ENCODE peak calls at places on chromosomes 7 and 10, in nine cellular contexts. One of them, this sample, is unnamed.

GRCh38 chr7:148142660-148143248 is 447.8 kb upstream of the C7orf33 start:
- DNase-seq in body of pancreas: peak; percentile 55
- DNase-seq in keratinocyte: no peak
- DNase-seq in fibroblast of lung: no peak
- DNase-seq in K562: peak; percentile 59
- DNase-seq in tibial nerve: no peak
- DNase-seq in PC-9: no peak
- DNase-seq in testis: peak; percentile 54
- DNase-seq in adrenal gland: no peak
- DNase-seq in this sample: no peak

GRCh38 chr7:128394904-128395496 is 14.8 kb downstream of the IMPDH1 start:
- DNase-seq in body of pancreas: no peak
- DNase-seq in keratinocyte: no peak
- DNase-seq in fibroblast of lung: no peak
- DNase-seq in K562: no peak
- DNase-seq in tibial nerve: no peak
- DNase-seq in PC-9: no peak
- DNase-seq in testis: no peak
- DNase-seq in adrenal gland: no peak
- DNase-seq in this sample: no peak

GRCh38 chr7:157073949-157074624 is 63.6 kb upstream of the MNX1 start:
- DNase-seq in body of pancreas: no peak
- DNase-seq in keratinocyte: no peak
- DNase-seq in fibroblast of lung: no peak
- DNase-seq in K562: no peak
- DNase-seq in tibial nerve: no peak
- DNase-seq in PC-9: no peak
- DNase-seq in testis: no peak
- DNase-seq in adrenal gland: no peak
- DNase-seq in this sample: no peak

GRCh38 chr10:37495415-37495814 is 362.0 kb downstream of the ZNF248 start:
- DNase-seq in body of pancreas: no peak
- DNase-seq in keratinocyte: no peak
- DNase-seq in fibroblast of lung: no peak
- DNase-seq in K562: no peak
- DNase-seq in tibial nerve: no peak
- DNase-seq in PC-9: no peak
- DNase-seq in testis: no peak
- DNase-seq in adrenal gland: no peak
- DNase-seq in this sample: no peak

GRCh38 chr10:129951841-129952240 is 12.2 kb downstream of the EBF3 start:
- DNase-seq in body of pancreas: no peak
- DNase-seq in keratinocyte: no peak
- DNase-seq in fibroblast of lung: no peak
- DNase-seq in K562: no peak
- DNase-seq in tibial nerve: no peak
- DNase-seq in PC-9: no peak
- DNase-seq in testis: no peak
- DNase-seq in adrenal gland: no peak
- DNase-seq in this sample: no peak

GRCh38 chr10:63866075-63866746 is 345.0 kb downstream of the REEP3 start:
- DNase-seq in body of pancreas: peak; percentile 46
- DNase-seq in keratinocyte: no peak
- DNase-seq in fibroblast of lung: peak; percentile 39
- DNase-seq in K562: peak; percentile 67
- DNase-seq in tibial nerve: no peak
- DNase-seq in PC-9: no peak
- DNase-seq in testis: peak; percentile 61
- DNase-seq in adrenal gland: peak; percentile 35
- DNase-seq in this sample: no peak

GRCh38 chr7:155090647-155091046 is 20.5 kb downstream of the HTR5A start:
- DNase-seq in body of pancreas: no peak
- DNase-seq in keratinocyte: no peak
- DNase-seq in fibroblast of lung: no peak
- DNase-seq in K562: peak; percentile 8
- DNase-seq in tibial nerve: no peak
- DNase-seq in PC-9: peak; percentile 58
- DNase-seq in testis: no peak
- DNase-seq in adrenal gland: no peak
- DNase-seq in this sample: no peak

GRCh38 chr7:6423942-6424701 is 23.6 kb downstream of the DAGLB start:
- DNase-seq in body of pancreas: no peak
- DNase-seq in keratinocyte: no peak
- DNase-seq in fibroblast of lung: no peak
- DNase-seq in K562: peak; percentile 26
- DNase-seq in tibial nerve: no peak
- DNase-seq in PC-9: no peak
- DNase-seq in testis: no peak
- DNase-seq in adrenal gland: no peak
- DNase-seq in this sample: no peak

GRCh38 chr7:21128418-21128817 is 299.5 kb upstream of the SP4 start:
- DNase-seq in body of pancreas: no peak
- DNase-seq in keratinocyte: no peak
- DNase-seq in fibroblast of lung: no peak
- DNase-seq in K562: no peak
- DNase-seq in tibial nerve: no peak
- DNase-seq in PC-9: peak; percentile 82
- DNase-seq in testis: no peak
- DNase-seq in adrenal gland: peak; percentile 29
- DNase-seq in this sample: no peak

GRCh38 chr7:43584200-43584586 is 1.3 kb downstream of the STK17A start:
- DNase-seq in body of pancreas: peak; percentile 55
- DNase-seq in keratinocyte: no peak
- DNase-seq in fibroblast of lung: peak; percentile 78
- DNase-seq in K562: no peak
- DNase-seq in tibial nerve: no peak
- DNase-seq in PC-9: peak; percentile 89
- DNase-seq in testis: no peak
- DNase-seq in adrenal gland: peak; percentile 37
- DNase-seq in this sample: peak; percentile 15

GRCh38 chr7:156318926-156319325 is 321.6 kb upstream of the RNF32 start:
- DNase-seq in body of pancreas: peak; percentile 91
- DNase-seq in keratinocyte: no peak
- DNase-seq in fibroblast of lung: no peak
- DNase-seq in K562: no peak
- DNase-seq in tibial nerve: no peak
- DNase-seq in PC-9: no peak
- DNase-seq in testis: no peak
- DNase-seq in adrenal gland: no peak
- DNase-seq in this sample: no peak

DNA sequence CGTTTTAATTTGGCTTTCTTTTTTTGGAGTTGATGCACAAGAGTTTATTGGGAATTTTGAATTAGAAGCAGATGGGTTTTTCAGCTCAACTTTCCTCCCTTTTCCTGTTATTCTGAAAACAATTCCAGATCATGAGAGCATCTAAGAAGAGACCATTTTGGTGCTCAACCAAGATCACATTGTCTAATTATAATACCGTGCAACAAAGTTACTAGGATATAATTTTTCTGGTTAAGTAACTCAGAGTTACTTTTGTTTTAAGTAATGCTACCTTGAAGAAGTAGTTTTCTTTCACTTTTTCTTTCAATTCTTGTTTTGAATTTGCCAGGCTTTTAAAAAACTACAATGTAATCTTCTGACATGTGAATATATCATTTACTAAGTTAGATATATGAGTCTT is 396.7 kb upstream of the KLF6 start:
- DNase-seq in body of pancreas: no peak
- DNase-seq in keratinocyte: no peak
- DNase-seq in fibroblast of lung: no peak
- DNase-seq in K562: no peak
- DNase-seq in tibial nerve: no peak
- DNase-seq in PC-9: no peak
- DNase-seq in testis: no peak
- DNase-seq in adrenal gland: no peak
- DNase-seq in this sample: no peak
- H3K27ac ChIP-seq in body of pancreas: no peak overlapping the region
- H3K27ac ChIP-seq in keratinocyte: no peak overlapping the region
- H3K27ac ChIP-seq in fibroblast of lung: no peak overlapping the region
- H3K27ac ChIP-seq in K562: no peak overlapping the region
- H3K27ac ChIP-seq in tibial nerve: peak overlapping the region; percentile 29
- H3K27ac ChIP-seq in PC-9: no peak overlapping the region
- H3K27ac ChIP-seq in testis: no peak overlapping the region
- H3K27ac ChIP-seq in adrenal gland: no peak overlapping the region
- H3K27ac ChIP-seq in this sample: no peak overlapping the region

DNA sequence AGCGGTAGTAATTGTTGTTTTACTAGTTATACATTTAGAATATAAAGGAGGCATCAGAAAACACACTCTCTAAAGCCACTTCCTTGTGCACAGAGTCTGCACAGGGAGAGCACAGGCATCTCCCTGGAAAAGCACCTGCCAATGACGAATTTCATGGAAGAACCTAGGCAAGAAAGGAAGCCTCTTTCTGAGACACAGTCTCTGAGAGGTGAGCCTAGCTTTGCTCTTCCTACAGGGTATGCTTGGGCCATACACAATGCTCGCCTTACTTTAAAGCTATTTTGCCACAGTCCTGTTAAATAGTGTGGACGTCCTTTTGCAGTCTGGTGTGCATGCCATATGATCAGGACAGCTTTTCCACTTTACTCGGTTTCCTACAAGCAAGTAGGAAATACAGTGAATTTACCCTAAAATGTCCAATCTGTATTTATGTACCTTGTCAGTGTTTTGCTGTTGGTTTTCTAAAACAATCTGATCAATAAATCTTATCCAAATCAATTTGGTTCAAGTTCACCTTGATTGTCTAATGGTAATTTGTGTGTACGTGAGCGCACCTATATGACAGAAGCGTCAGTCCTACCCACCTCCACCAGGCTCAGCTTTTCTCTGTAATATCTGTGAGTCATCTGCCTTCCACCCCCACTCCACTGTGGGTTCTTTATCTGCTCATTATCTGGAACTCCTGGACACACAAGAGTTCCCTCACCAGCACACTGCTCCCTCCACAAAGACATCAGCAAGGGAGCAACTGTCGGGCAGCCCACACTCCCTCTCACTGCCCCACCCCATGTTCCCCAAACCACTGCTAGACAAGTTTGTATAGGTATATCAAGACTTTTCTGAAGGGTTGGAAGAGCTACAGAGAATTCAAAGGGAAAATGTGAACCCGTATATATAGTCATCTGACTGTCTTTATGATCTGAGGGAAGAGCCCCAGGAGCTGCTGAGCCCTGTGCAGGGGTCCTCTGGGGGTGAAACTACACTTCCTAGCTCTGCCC is 65.2 kb downstream of the KLHDC10 start:
- DNase-seq in body of pancreas: no peak
- DNase-seq in keratinocyte: no peak
- DNase-seq in fibroblast of lung: peak; percentile 81
- DNase-seq in K562: peak; percentile 98
- DNase-seq in tibial nerve: no peak
- DNase-seq in PC-9: no peak
- DNase-seq in testis: no peak
- DNase-seq in adrenal gland: no peak
- DNase-seq in this sample: no peak
- H3K36me3 ChIP-seq in body of pancreas: peaks cover 9% of the 10 kb centered on the region
- H3K36me3 ChIP-seq in keratinocyte: peaks cover 12% of the 10 kb centered on the region
- H3K36me3 ChIP-seq in fibroblast of lung: peaks cover under 1% of the 10 kb centered on the region
- H3K36me3 ChIP-seq in K562: peaks cover 82% of the 10 kb centered on the region
- H3K36me3 ChIP-seq in tibial nerve: peaks cover 80% of the 10 kb centered on the region
- H3K36me3 ChIP-seq in PC-9: peaks cover 4% of the 10 kb centered on the region
- H3K36me3 ChIP-seq in testis: no peaks in the 10 kb centered on the region
- H3K36me3 ChIP-seq in adrenal gland: no peaks in the 10 kb centered on the region
- H3K36me3 ChIP-seq in this sample: peaks cover 12% of the 10 kb centered on the region

DNA sequence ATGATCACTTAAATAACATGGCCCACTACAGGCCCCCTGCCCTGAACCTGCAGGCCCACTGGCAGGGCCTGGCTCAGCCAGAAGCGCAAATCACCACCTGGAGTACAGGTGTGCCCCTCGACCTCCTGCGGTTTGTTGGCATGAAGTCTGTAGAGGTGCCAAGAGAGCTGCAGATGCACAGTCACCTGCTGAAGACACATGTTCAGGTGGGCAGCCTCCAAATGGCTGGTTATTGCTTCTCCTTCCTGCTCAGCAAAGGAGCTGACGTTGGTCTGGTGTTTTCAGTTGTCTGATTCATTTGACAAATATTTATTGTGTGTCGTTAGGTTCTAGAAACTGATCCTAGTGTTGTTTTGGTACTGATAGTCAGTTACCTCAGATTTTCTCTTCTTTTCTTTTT is 29.0 kb downstream of the DHTKD1 start:
- DNase-seq in body of pancreas: no peak
- DNase-seq in keratinocyte: no peak
- DNase-seq in fibroblast of lung: peak; percentile 23
- DNase-seq in K562: no peak
- DNase-seq in tibial nerve: no peak
- DNase-seq in PC-9: no peak
- DNase-seq in testis: no peak
- DNase-seq in adrenal gland: no peak
- DNase-seq in this sample: no peak
- H3K27ac ChIP-seq in body of pancreas: no peak overlapping the region
- H3K27ac ChIP-seq in keratinocyte: no peak overlapping the region
- H3K27ac ChIP-seq in fibroblast of lung: no peak overlapping the region
- H3K27ac ChIP-seq in K562: no peak overlapping the region
- H3K27ac ChIP-seq in tibial nerve: no peak overlapping the region
- H3K27ac ChIP-seq in PC-9: no peak overlapping the region
- H3K27ac ChIP-seq in testis: no peak overlapping the region
- H3K27ac ChIP-seq in adrenal gland: no peak overlapping the region
- H3K27ac ChIP-seq in this sample: no peak overlapping the region

GRCh38 chr10:33190406-33190805 is 144.1 kb downstream of the NRP1 start:
- DNase-seq in body of pancreas: no peak
- DNase-seq in keratinocyte: no peak
- DNase-seq in fibroblast of lung: peak; percentile 69
- DNase-seq in K562: no peak
- DNase-seq in tibial nerve: no peak
- DNase-seq in PC-9: no peak
- DNase-seq in testis: no peak
- DNase-seq in adrenal gland: no peak
- DNase-seq in this sample: no peak
- H3K36me3 ChIP-seq in body of pancreas: no peaks in the 10 kb centered on the region
- H3K36me3 ChIP-seq in keratinocyte: peaks cover 8% of the 10 kb centered on the region
- H3K36me3 ChIP-seq in fibroblast of lung: peaks cover 24% of the 10 kb centered on the region
- H3K36me3 ChIP-seq in K562: no peaks in the 10 kb centered on the region
- H3K36me3 ChIP-seq in tibial nerve: peaks cover 23% of the 10 kb centered on the region
- H3K36me3 ChIP-seq in PC-9: peaks cover 12% of the 10 kb centered on the region
- H3K36me3 ChIP-seq in testis: no peaks in the 10 kb centered on the region
- H3K36me3 ChIP-seq in adrenal gland: no peaks in the 10 kb centered on the region
- H3K36me3 ChIP-seq in this sample: no peaks in the 10 kb centered on the region

GRCh38 chr7:52897708-52898107 is 137.7 kb upstream of the POM121L12 start:
- DNase-seq in body of pancreas: no peak
- DNase-seq in keratinocyte: no peak
- DNase-seq in fibroblast of lung: peak; percentile 2
- DNase-seq in K562: no peak
- DNase-seq in tibial nerve: no peak
- DNase-seq in PC-9: no peak
- DNase-seq in testis: no peak
- DNase-seq in adrenal gland: no peak
- DNase-seq in this sample: no peak
- H3K27ac ChIP-seq in body of pancreas: no peak overlapping the region
- H3K27ac ChIP-seq in keratinocyte: no peak overlapping the region
- H3K27ac ChIP-seq in fibroblast of lung: no peak overlapping the region
- H3K27ac ChIP-seq in K562: no peak overlapping the region
- H3K27ac ChIP-seq in tibial nerve: no peak overlapping the region
- H3K27ac ChIP-seq in PC-9: no peak overlapping the region
- H3K27ac ChIP-seq in testis: no peak overlapping the region
- H3K27ac ChIP-seq in adrenal gland: no peak overlapping the region
- H3K27ac ChIP-seq in this sample: no peak overlapping the region

GRCh38 chr10:71739368-71739900 is 19.9 kb upstream of the C10orf105 start:
- DNase-seq in body of pancreas: no peak
- DNase-seq in keratinocyte: no peak
- DNase-seq in fibroblast of lung: no peak
- DNase-seq in K562: no peak
- DNase-seq in tibial nerve: no peak
- DNase-seq in PC-9: no peak
- DNase-seq in testis: no peak
- DNase-seq in adrenal gland: no peak
- DNase-seq in this sample: no peak
- H3K36me3 ChIP-seq in body of pancreas: no peaks in the 10 kb centered on the region
- H3K36me3 ChIP-seq in keratinocyte: no peaks in the 10 kb centered on the region
- H3K36me3 ChIP-seq in fibroblast of lung: no peaks in the 10 kb centered on the region
- H3K36me3 ChIP-seq in K562: no peaks in the 10 kb centered on the region
- H3K36me3 ChIP-seq in tibial nerve: peaks cover 14% of the 10 kb centered on the region
- H3K36me3 ChIP-seq in PC-9: no peaks in the 10 kb centered on the region
- H3K36me3 ChIP-seq in testis: no peaks in the 10 kb centered on the region
- H3K36me3 ChIP-seq in adrenal gland: no peaks in the 10 kb centered on the region
- H3K36me3 ChIP-seq in this sample: no peaks in the 10 kb centered on the region